ENCODE peak calls at places on chromosomes 6 and 20, in six cellular contexts. W is naive thymus-derived CD8-positive, alpha-beta T cell; S is stimulated activated effector memory CD8-positive, alpha-beta T cell treated with anti-CD3 and anti-CD28 coated beads, Interleukin-12 subunit alpha, Interleukin-12 subunit beta, amount 100 ng/mL, for 72 hours; Z is kidney epithelial cell; U is activated effector memory CD4-positive, alpha-beta T cell treated with Interleukin-2 at 50 U/mL for 16 hours; T is stimulated activated CD4-positive, alpha-beta T cell treated with anti-CD3 and anti-CD28 coated beads, Interleukin-2, amount 100 ng/mL, for 48 hours. N is an unnamed sample.

GRCh38 chr6:142853244-142854180 is 91.5 kb downstream of the HIVEP2 start:
- DNase-seq in W (no peak), S (no peak), Z (no peak), U (no peak), T (no peak), N (no peak)

GRCh38 chr6:14727494-14728395 is 518.1 kb upstream of the JARID2 start:
- DNase-seq in W (no peak), S (no peak), Z (no peak), U (no peak), T (no peak), N (no peak)

GRCh38 chr6:32609391-32609730 is 19.7 kb upstream of the HLA-DRB1 start:
- DNase-seq in W (no peak), S (no peak), Z (no peak), U (no peak), T (no peak), N (no peak)

GRCh38 chr6:103273048-103273447 is 1586.7 kb downstream of the HACE1 start:
- DNase-seq in W (no peak), S (no peak), Z (no peak), U (no peak), T (no peak), N (no peak)

GRCh38 chr6:16306334-16306733 is 67.9 kb downstream of the GMPR start:
- DNase-seq in W (no peak), S (no peak), Z (no peak), U (no peak), T (no peak), N (no peak)

GRCh38 chr20:58116505-58116904 is 111.9 kb downstream of the ANKRD60 start:
- DNase-seq in W (no peak), S (no peak), Z (no peak), U (no peak), T (no peak), N (no peak)

GRCh38 chr20:39164642-39165041 is 202.5 kb downstream of the DHX35 start:
- DNase-seq in W (no peak), S (no peak), Z (no peak), U (no peak), T (no peak), N (no peak)

GRCh38 chr6:169832247-169832948 is 81.0 kb downstream of the ERMARD start:
- DNase-seq in W (no peak), S (no peak), Z (no peak), U (no peak), T (no peak), N (no peak)

GRCh38 chr6:107132330-107132954 is 17.1 kb upstream of the BEND3 start:
- DNase-seq in W (no peak), S (no peak), Z (no peak), U (no peak), T (no peak), N (no peak)

GRCh38 chr6:32790306-32790705 is 26.5 kb downstream of the HLA-DOB start:
- DNase-seq in W (no peak), S (no peak), Z (no peak), U (no peak), T (no peak), N (no peak)

GRCh38 chr6:71444222-71444621 is 155.6 kb downstream of the OGFRL1 start:
- DNase-seq in W (no peak), S (no peak), Z (no peak), U (no peak), T (no peak), N (no peak)

GRCh38 chr6:128727500-128727899 is 155.4 kb upstream of the LAMA2 start:
- DNase-seq in W (no peak), S (no peak), Z (no peak), U (no peak), T (no peak), N (no peak)

GRCh38 chr20:46951405-46951804 is 56.8 kb downstream of the EYA2 start:
- DNase-seq in W (no peak), S (no peak), Z (no peak), U (no peak), T (peak), N (no peak)

GRCh38 chr6:137202078-137202477 is 17.1 kb downstream of the IFNGR1 start:
- DNase-seq in W (no peak), S (no peak), Z (no peak), U (no peak), T (no peak), N (no peak)

GRCh38 chr20:50758469-50758868 is 27.1 kb downstream of the PARD6B start:
- DNase-seq in W (no peak), S (no peak), Z (no peak), U (no peak), T (no peak), N (no peak)

GRCh38 chr20:63553251-63553932 is 567 bp upstream of the FNDC11 start:
- DNase-seq in W (peak), S (peak), Z (no peak), U (peak), T (peak), N (peak)

GRCh38 chr6:70124882-70125535 is 177.9 kb downstream of the COL9A1 start:
- DNase-seq in W (no peak), S (no peak), Z (peak), U (no peak), T (no peak), N (no peak)

GRCh38 chr20:38649275-38649891 is 47.8 kb downstream of the ARHGAP40 start:
- DNase-seq in W (no peak), S (no peak), Z (no peak), U (no peak), T (no peak), N (peak)

GRCh38 chr6:168132531-168133184 is 53.6 kb upstream of the FRMD1 start:
- DNase-seq in W (no peak), S (no peak), Z (no peak), U (no peak), T (no peak), N (no peak)

GRCh38 chr6:13865132-13865531 is 50.8 kb upstream of the MCUR1 start:
- DNase-seq in W (no peak), S (no peak), Z (no peak), U (no peak), T (no peak), N (no peak)

GRCh38 chr20:14711681-14712080 is 374.3 kb upstream of the FLRT3 start:
- DNase-seq in W (no peak), S (no peak), Z (no peak), U (no peak), T (no peak), N (no peak)

GRCh38 chr6:48074368-48074767 is 36.6 kb downstream of the PTCHD4 start:
- DNase-seq in W (no peak), S (no peak), Z (no peak), U (no peak), T (no peak), N (no peak)

GRCh38 chr20:6665621-6666345 is 101.7 kb upstream of the BMP2 start:
- DNase-seq in W (no peak), S (no peak), Z (peak), U (no peak), T (no peak), N (no peak)

GRCh38 chr6:98539669-98540207 is 294.6 kb upstream of the POU3F2 start:
- DNase-seq in W (no peak), S (no peak), Z (no peak), U (no peak), T (no peak), N (no peak)

N was measured in NCI-H1417 treated with DMSO at 0.1 percent for 48 hours.